ENCODE peak calls at places on chromosome 12, in nine cellular contexts. U is right lobe of liver, T is HCT116, H is H7, Z is kidney epithelial cell, X is heart left ventricle, M is mesendoderm, S is sigmoid colon, O is astrocyte. G is an unnamed sample.

GRCh38 chr12:18612971-18613370 is 124.8 kb downstream of the PLCZ1 start:
- DNase-seq in M (no peak), T (no peak), H (no peak), Z (no peak), O (no peak), U (no peak), S (no peak), X (no peak), G (no peak)

GRCh38 chr12:124788936-124789555 is 74.6 kb downstream of the SCARB1 start:
- DNase-seq in H (no peak), X (no peak), M (no peak), O (no peak), Z (no peak), U (no peak), T (no peak), S (no peak), G (no peak)

GRCh38 chr12:109723311-109723791 is 9.7 kb downstream of the FAM222A start:
- DNase-seq in O (no peak), U (peak; percentile 90), H (no peak), T (no peak), M (no peak), Z (no peak), S (peak; percentile 94), X (peak; percentile 82), G (no peak)

GRCh38 chr12:97630875-97631274 is 168.3 kb downstream of the RMST start:
- DNase-seq in X (no peak), S (no peak), Z (no peak), U (no peak), H (no peak), T (no peak), M (no peak), O (peak; percentile 78), G (no peak)

GRCh38 chr12:11756022-11756421 is 106.5 kb downstream of the ETV6 start:
- DNase-seq in U (no peak), Z (no peak), X (peak; percentile 51), M (peak; percentile 37), T (no peak), H (no peak), O (no peak), S (peak; percentile 78), G (no peak)

GRCh38 chr12:3604750-3605638 is 114.0 kb downstream of the PRMT8 start:
- DNase-seq in H (peak; percentile 74), U (no peak), O (no peak), X (peak; percentile 83), T (no peak), M (peak; percentile 58), Z (peak; percentile 19), S (peak; percentile 63), G (no peak)

GRCh38 chr12:120740871-120741270 is 15.2 kb downstream of the ACADS start:
- DNase-seq in S (no peak), Z (no peak), H (peak; percentile 33), X (no peak), O (no peak), T (no peak), U (no peak), M (no peak), G (no peak)

GRCh38 chr12:124441443-124442190 is 125.8 kb downstream of the NCOR2 start:
- DNase-seq in T (no peak), Z (peak; percentile 76), M (no peak), O (peak; percentile 98), X (no peak), H (peak; percentile 78), S (no peak), U (no peak), G (no peak)

GRCh38 chr12:31218203-31219025 is 107.5 kb downstream of the SINHCAF start:
- DNase-seq in Z (no peak), O (no peak), M (peak; percentile 33), T (no peak), U (no peak), S (no peak), H (peak; percentile 73), X (no peak), G (no peak)

GRCh38 chr12:31217356-31218130 is 108.4 kb downstream of the SINHCAF start:
- DNase-seq in M (no peak), O (no peak), T (no peak), U (no peak), S (peak; percentile 57), Z (no peak), X (no peak), H (no peak), G (no peak)

GRCh38 chr12:31214626-31215520 is 111.1 kb downstream of the SINHCAF start:
- DNase-seq in H (no peak), M (no peak), U (no peak), Z (no peak), O (peak; percentile 26), S (no peak), X (no peak), T (no peak), G (no peak)

GRCh38 chr12:31215521-31216232 is 110.3 kb downstream of the SINHCAF start:
- DNase-seq in T (no peak), M (no peak), U (no peak), X (peak; percentile 48), Z (no peak), O (no peak), S (peak; percentile 48), H (no peak), G (no peak)

DNA sequence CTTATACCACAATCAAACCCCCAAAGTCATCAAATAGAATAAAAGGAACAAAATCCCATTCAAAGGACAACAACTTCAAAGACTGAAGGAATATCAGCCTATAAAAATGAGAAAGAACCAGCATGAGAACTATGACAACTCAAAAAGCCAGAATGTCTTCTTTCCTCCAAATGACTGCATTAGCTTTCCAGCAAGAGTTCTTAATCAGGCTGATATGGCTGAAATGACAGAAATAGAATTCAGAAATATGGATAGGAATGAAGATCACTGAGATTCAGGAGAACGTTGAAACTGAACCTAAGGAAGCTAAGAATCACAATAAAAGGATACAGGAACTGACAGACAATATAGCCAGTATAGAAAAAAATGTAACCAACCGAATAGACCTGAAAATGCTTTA is 109.5 kb downstream of the SINHCAF start:
- DNase-seq in T (no peak), S (no peak), H (no peak), X (no peak), Z (no peak), U (no peak), O (no peak), M (no peak), G (no peak)
- H3K27me3 ChIP-seq in T (peaks cover 10% of the 10 kb centered on the region), S (no peaks in the 10 kb centered on the region), H (no peaks in the 10 kb centered on the region), X (no peaks in the 10 kb centered on the region), Z (peaks cover 16% of the 10 kb centered on the region), U (no peaks in the 10 kb centered on the region), O (peaks cover 13% of the 10 kb centered on the region), M (no peaks in the 10 kb centered on the region), G (no peaks in the 10 kb centered on the region)

DNA sequence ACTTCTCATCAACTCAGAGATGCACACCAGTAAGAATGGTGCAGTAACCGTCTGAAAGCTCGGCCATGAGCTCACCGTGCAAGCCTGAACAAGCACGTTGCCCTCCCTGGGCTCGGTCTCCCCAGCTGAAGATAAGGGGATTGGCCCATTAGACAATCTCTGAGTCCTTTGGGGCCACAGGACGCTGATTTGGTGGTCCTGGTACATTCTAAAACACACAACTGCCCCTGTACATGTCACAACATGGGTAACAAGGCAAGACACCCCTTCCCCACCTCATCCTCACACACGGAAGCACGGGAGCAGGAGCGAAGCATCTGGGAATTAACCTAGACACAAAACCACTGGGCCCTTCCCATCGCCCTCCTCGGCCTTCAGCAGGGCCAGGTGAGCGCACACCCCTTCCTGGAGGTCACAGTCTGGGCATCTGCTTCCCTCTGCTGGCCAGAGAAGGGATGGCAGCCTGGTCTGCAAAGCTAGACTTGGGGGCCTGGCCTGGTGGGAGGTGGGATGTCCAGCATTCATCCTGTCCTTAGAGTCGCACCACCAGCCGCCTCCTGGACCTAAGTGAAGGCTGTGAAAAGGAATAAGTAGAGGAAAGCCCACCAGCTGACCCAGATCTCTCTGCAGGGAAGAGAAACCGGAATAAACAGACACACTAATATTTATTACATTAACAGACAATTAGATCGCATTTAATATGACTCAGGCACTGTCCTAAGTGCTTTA is 18.9 kb upstream of the SMUG1 start:
- DNase-seq in U (peak; percentile 66), T (peak; percentile 69), H (peak; percentile 93), S (peak; percentile 81), O (no peak), M (peak; percentile 89), Z (no peak), X (peak; percentile 67), G (peak; percentile 88)
- H3K27me3 ChIP-seq in U (no peaks in the 10 kb centered on the region), T (no peaks in the 10 kb centered on the region), H (peaks cover 49% of the 10 kb centered on the region), S (peaks cover 4% of the 10 kb centered on the region), O (peaks cover 43% of the 10 kb centered on the region), M (peaks cover 3% of the 10 kb centered on the region), Z (peaks cover 25% of the 10 kb centered on the region), X (peaks cover 6% of the 10 kb centered on the region), G (peaks cover 12% of the 10 kb centered on the region)

GRCh38 chr12:108146035-108146893 is 17.2 kb downstream of the WSCD2 start:
- DNase-seq in Z (no peak), U (no peak), M (no peak), S (no peak), H (no peak), T (no peak), O (no peak), X (no peak), G (no peak)

GRCh38 chr12:108148521-108149074 is 19.5 kb downstream of the WSCD2 start:
- DNase-seq in X (no peak), H (no peak), M (no peak), U (no peak), O (no peak), Z (no peak), S (no peak), T (no peak), G (no peak)

GRCh38 chr12:108150436-108150835 is 21.3 kb downstream of the WSCD2 start:
- DNase-seq in O (no peak), S (no peak), Z (no peak), H (no peak), X (no peak), U (no peak), T (no peak), M (no peak), G (no peak)

GRCh38 chr12:108145011-108145410 is 15.9 kb downstream of the WSCD2 start:
- DNase-seq in U (no peak), Z (no peak), O (no peak), T (no peak), M (peak; percentile 60), X (no peak), S (no peak), H (no peak), G (no peak)

DNA sequence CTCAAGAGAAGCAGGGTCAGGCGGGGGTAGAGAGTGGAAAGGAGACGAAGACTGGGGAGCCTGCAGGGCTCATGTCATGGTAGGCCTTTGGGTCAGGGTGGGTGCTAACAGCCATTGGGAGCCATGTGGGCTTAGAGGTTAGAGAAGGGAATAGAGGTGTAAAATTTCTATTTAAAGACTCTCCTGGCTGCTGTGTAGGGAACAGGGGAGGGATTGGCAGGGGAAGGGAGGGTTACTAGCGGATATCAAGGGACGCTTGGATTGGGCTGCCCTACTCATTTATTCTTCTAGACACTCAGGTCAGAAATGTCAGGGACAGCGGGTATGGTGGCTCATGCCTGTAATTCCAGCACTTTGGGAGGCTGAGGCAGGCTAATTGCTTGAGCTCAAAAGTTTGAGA is 18.2 kb downstream of the WSCD2 start:
- DNase-seq in M (no peak), X (no peak), O (no peak), H (no peak), Z (no peak), S (no peak), T (no peak), U (no peak), G (no peak)
- H3K27me3 ChIP-seq in M (no peaks in the 10 kb centered on the region), X (no peaks in the 10 kb centered on the region), O (no peaks in the 10 kb centered on the region), H (no peaks in the 10 kb centered on the region), Z (peaks cover 2% of the 10 kb centered on the region), S (no peaks in the 10 kb centered on the region), T (peaks cover 58% of the 10 kb centered on the region), U (no peaks in the 10 kb centered on the region), G (no peaks in the 10 kb centered on the region)

GRCh38 chr12:2531371-2531770 is 263.4 kb upstream of the FKBP4 start:
- DNase-seq in T (no peak), U (no peak), H (no peak), Z (no peak), M (peak; percentile 75), X (no peak), O (no peak), S (no peak), G (no peak)

GRCh38 chr12:2523881-2524561 is 270.7 kb upstream of the FKBP4 start:
- DNase-seq in T (no peak), S (no peak), O (no peak), M (no peak), Z (no peak), U (no peak), H (no peak), X (no peak), G (no peak)

GRCh38 chr12:2523317-2523716 is 271.5 kb upstream of the FKBP4 start:
- DNase-seq in O (no peak), M (no peak), S (no peak), T (no peak), H (no peak), Z (no peak), X (no peak), U (no peak), G (no peak)

GRCh38 chr12:2526371-2526770 is 268.4 kb upstream of the FKBP4 start:
- DNase-seq in S (no peak), Z (no peak), M (no peak), X (no peak), U (no peak), H (no peak), O (no peak), T (no peak), G (no peak)

DNA sequence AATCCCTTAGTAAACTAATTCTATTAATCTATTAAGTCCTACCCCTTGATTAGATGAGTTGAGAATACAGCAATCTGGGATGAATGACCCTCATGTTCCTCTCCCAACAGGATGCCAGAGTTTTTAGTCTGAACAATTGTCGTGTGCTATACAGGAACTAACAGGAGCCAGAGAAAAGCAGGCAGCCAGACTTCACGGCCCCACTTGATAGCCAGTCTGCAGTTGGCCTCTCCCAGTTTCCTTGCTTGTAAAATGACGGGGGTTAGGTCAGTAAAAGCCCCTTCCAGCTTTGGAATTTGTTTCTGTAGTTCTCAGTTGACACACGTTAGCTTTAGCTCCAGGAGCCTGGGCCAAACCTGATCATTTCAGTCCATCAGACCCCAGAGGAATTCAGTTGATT is 266.8 kb upstream of the FKBP4 start:
- DNase-seq in U (no peak), X (no peak), M (no peak), S (no peak), O (no peak), H (no peak), T (no peak), Z (no peak), G (no peak)
- H3K27me3 ChIP-seq in U (no peaks in the 10 kb centered on the region), X (no peaks in the 10 kb centered on the region), M (no peaks in the 10 kb centered on the region), S (no peaks in the 10 kb centered on the region), O (no peaks in the 10 kb centered on the region), H (no peaks in the 10 kb centered on the region), T (peaks cover 10% of the 10 kb centered on the region), Z (peaks cover 2% of the 10 kb centered on the region), G (no peaks in the 10 kb centered on the region)